ENCODE peak calls at places on chromosomes 2 and 18, in nine cellular contexts. O is T-cell; W is activated T-helper 1 cell treated with Interleukin-2 at 50 U/mL for 16 hours; T is astrocyte of the spinal cord; D is stimulated activated CD8-positive, alpha-beta memory T cell treated with anti-CD3 and anti-CD28 coated beads, Interleukin-4, amount 100 ng/mL, for 24 hours; Y is AG04450; U is EL; J is non-pigmented ciliary epithelial cell; Q is right cardiac atrium. L is an unnamed sample.

GRCh38 chr18:79447703-79448367 is 52.1 kb downstream of the NFATC1 start:
- DNase-seq in O (no peak), W (no peak), T (peak), D (no peak), Y (peak), U (no peak), J (no peak), Q (no peak), L (no peak)

GRCh38 chr2:140786585-140786984 is 1344.2 kb downstream of the LRP1B start:
- DNase-seq in O (no peak), W (no peak), T (no peak), D (no peak), Y (no peak), U (no peak), J (no peak), Q (no peak), L (peak)

GRCh38 chr2:112184121-112184520 is 45.9 kb downstream of the FBLN7 start:
- DNase-seq in O (no peak), W (no peak), T (no peak), D (no peak), Y (no peak), U (no peak), J (no peak), Q (no peak), L (no peak)

GRCh38 chr18:9779630-9780029 is 71.5 kb downstream of the RAB31 start:
- DNase-seq in O (no peak), W (no peak), T (no peak), D (no peak), Y (no peak), U (no peak), J (no peak), Q (no peak), L (no peak)

GRCh38 chr2:237319086-237319820 is 94.7 kb downstream of the COL6A3 start:
- DNase-seq in O (no peak), W (no peak), T (no peak), D (no peak), Y (no peak), U (no peak), J (no peak), Q (no peak), L (no peak)

GRCh38 chr2:101881131-101881530 is 110.6 kb upstream of the IL1R2 start:
- DNase-seq in O (no peak), W (no peak), T (no peak), D (no peak), Y (no peak), U (no peak), J (no peak), Q (no peak), L (no peak)

GRCh38 chr2:88853403-88853790 is 161.9 kb downstream of the RPIA start:
- DNase-seq in O (no peak), W (no peak), T (no peak), D (no peak), Y (no peak), U (no peak), J (no peak), Q (no peak), L (no peak)

GRCh38 chr18:55912919-55913318 is 324.9 kb upstream of the TCF4 start:
- DNase-seq in O (no peak), W (no peak), T (no peak), D (no peak), Y (no peak), U (no peak), J (no peak), Q (no peak), L (no peak)

GRCh38 chr2:154307007-154307406 is 391.5 kb upstream of the KCNJ3 start:
- DNase-seq in O (no peak), W (no peak), T (no peak), D (no peak), Y (no peak), U (no peak), J (no peak), Q (no peak), L (no peak)

GRCh38 chr2:96541326-96541725 is 4.8 kb downstream of the ARID5A start:
- DNase-seq in O (no peak), W (no peak), T (peak), D (no peak), Y (no peak), U (peak), J (no peak), Q (no peak), L (no peak)

GRCh38 chr18:75472391-75472790 is 44.9 kb upstream of the SMIM21 start:
- DNase-seq in O (no peak), W (no peak), T (no peak), D (no peak), Y (no peak), U (no peak), J (no peak), Q (no peak), L (no peak)

GRCh38 chr2:113172721-113173562 is 829 bp upstream of the PSD4 start:
- DNase-seq in O (no peak), W (no peak), T (no peak), D (no peak), Y (no peak), U (no peak), J (no peak), Q (no peak), L (no peak)

GRCh38 chr18:58132595-58133191 is 88.7 kb downstream of the NEDD4L start:
- DNase-seq in O (no peak), W (no peak), T (no peak), D (no peak), Y (no peak), U (peak), J (no peak), Q (no peak), L (no peak)

GRCh38 chr18:70693196-70693595 is 404.4 kb downstream of the SOCS6 start:
- DNase-seq in O (no peak), W (no peak), T (peak), D (no peak), Y (peak), U (peak), J (peak), Q (no peak), L (no peak)

GRCh38 chr2:227643990-227644551 is 22.5 kb upstream of the SCYGR5 start:
- DNase-seq in O (no peak), W (no peak), T (no peak), D (no peak), Y (no peak), U (no peak), J (no peak), Q (no peak), L (no peak)

GRCh38 chr2:151928380-151928779 is 100.2 kb upstream of the ARL5A start:
- DNase-seq in O (no peak), W (no peak), T (no peak), D (no peak), Y (no peak), U (no peak), J (no peak), Q (no peak), L (no peak)

GRCh38 chr2:231914077-231914690 is 12.0 kb downstream of the NPPC start:
- DNase-seq in O (no peak), W (no peak), T (no peak), D (no peak), Y (no peak), U (no peak), J (no peak), Q (peak), L (no peak)

GRCh38 chr2:232315049-232315922 is 63.3 kb upstream of the ALPP start:
- DNase-seq in O (peak), W (peak), T (peak), D (peak), Y (peak), U (peak), J (peak), Q (peak), L (no peak)

GRCh38 chr18:76444436-76445105 is 50.5 kb downstream of the ZNF516 start:
- DNase-seq in O (no peak), W (no peak), T (no peak), D (no peak), Y (no peak), U (no peak), J (no peak), Q (no peak), L (no peak)

GRCh38 chr2:146623771-146624170 is 1221.1 kb upstream of the ACVR2A start:
- DNase-seq in O (no peak), W (no peak), T (peak), D (no peak), Y (peak), U (peak), J (no peak), Q (no peak), L (no peak)

GRCh38 chr2:179768765-179769164 is 92.6 kb downstream of the ZNF385B start:
- DNase-seq in O (no peak), W (no peak), T (peak), D (no peak), Y (no peak), U (no peak), J (no peak), Q (no peak), L (no peak)

GRCh38 chr18:11747731-11748130 is 58.7 kb downstream of the GNAL start:
- DNase-seq in O (no peak), W (no peak), T (no peak), D (no peak), Y (no peak), U (no peak), J (no peak), Q (no peak), L (no peak)

GRCh38 chr2:164840458-164840929 is 1.1 kb downstream of the COBLL1 start:
- DNase-seq in O (no peak), W (no peak), T (no peak), D (no peak), Y (no peak), U (peak), J (no peak), Q (peak), L (peak)

GRCh38 chr2:73314441-73314840 is 21.1 kb upstream of the EGR4 start:
- DNase-seq in O (no peak), W (no peak), T (no peak), D (no peak), Y (no peak), U (no peak), J (no peak), Q (no peak), L (no peak)

GRCh38 chr2:8520791-8521344 is 161.0 kb upstream of the ID2 start:
- DNase-seq in O (no peak), W (no peak), T (no peak), D (no peak), Y (no peak), U (no peak), J (no peak), Q (peak), L (no peak)

GRCh38 chr2:52918551-52918950 is 849.1 kb upstream of the CHAC2 start:
- DNase-seq in O (no peak), W (no peak), T (peak), D (no peak), Y (peak), U (no peak), J (peak), Q (no peak), L (no peak)

GRCh38 chr2:68643011-68643873 is at the start of gene PROKR1:
- DNase-seq in O (no peak), W (no peak), T (peak), D (no peak), Y (no peak), U (peak), J (no peak), Q (peak), L (no peak)

GRCh38 chr2:135831180-135831812 is 5.7 kb downstream of the LCT start:
- DNase-seq in O (no peak), W (no peak), T (no peak), D (no peak), Y (no peak), U (no peak), J (no peak), Q (no peak), L (no peak)

L was measured in NCI-H1092.